ENCODE peak calls at places on chromosomes 1 and 21, in seven cellular contexts. One of them, this sample, is unnamed.

GRCh38 chr1:6001992-6002576 is 9.9 kb upstream of the NPHP4 start:
- DNase-seq in SK-N-SH: peak; percentile 84
- DNase-seq in GM12878: no peak
- DNase-seq in K562: no peak
- DNase-seq in GM12892: no peak
- DNase-seq in H1: no peak
- DNase-seq in HepG2: no peak
- DNase-seq in this sample: no peak

GRCh38 chr21:34669149-34669879 is 520 bp downstream of the CLIC6 start:
- DNase-seq in SK-N-SH: peak; percentile 26
- DNase-seq in GM12878: no peak
- DNase-seq in K562: no peak
- DNase-seq in GM12892: peak; percentile 63
- DNase-seq in H1: no peak
- DNase-seq in HepG2: no peak
- DNase-seq in this sample: peak; percentile 67

GRCh38 chr1:202952818-202953217 is 5.3 kb downstream of the ADIPOR1 start:
- DNase-seq in SK-N-SH: no peak
- DNase-seq in GM12878: no peak
- DNase-seq in K562: no peak
- DNase-seq in GM12892: no peak
- DNase-seq in H1: no peak
- DNase-seq in HepG2: no peak
- DNase-seq in this sample: no peak

GRCh38 chr1:52127181-52128175 is 14.4 kb upstream of the ZFYVE9 start:
- DNase-seq in SK-N-SH: peak; percentile 62
- DNase-seq in GM12878: no peak
- DNase-seq in K562: no peak
- DNase-seq in GM12892: no peak
- DNase-seq in H1: no peak
- DNase-seq in HepG2: peak; percentile 62
- DNase-seq in this sample: no peak

GRCh38 chr1:174040387-174040786 is 18.2 kb upstream of the RC3H1 start:
- DNase-seq in SK-N-SH: no peak
- DNase-seq in GM12878: no peak
- DNase-seq in K562: no peak
- DNase-seq in GM12892: no peak
- DNase-seq in H1: no peak
- DNase-seq in HepG2: no peak
- DNase-seq in this sample: no peak

GRCh38 chr1:87421809-87422208 is 93.1 kb downstream of the LMO4 start:
- DNase-seq in SK-N-SH: no peak
- DNase-seq in GM12878: no peak
- DNase-seq in K562: no peak
- DNase-seq in GM12892: no peak
- DNase-seq in H1: no peak
- DNase-seq in HepG2: no peak
- DNase-seq in this sample: no peak

GRCh38 chr1:66412689-66413088 is 121.3 kb upstream of the SGIP1 start:
- DNase-seq in SK-N-SH: no peak
- DNase-seq in GM12878: no peak
- DNase-seq in K562: no peak
- DNase-seq in GM12892: no peak
- DNase-seq in H1: no peak
- DNase-seq in HepG2: no peak
- DNase-seq in this sample: no peak

GRCh38 chr1:66282343-66282852 is 251.6 kb upstream of the SGIP1 start:
- DNase-seq in SK-N-SH: no peak
- DNase-seq in GM12878: peak; percentile 98
- DNase-seq in K562: no peak
- DNase-seq in GM12892: peak; percentile 23
- DNase-seq in H1: no peak
- DNase-seq in HepG2: no peak
- DNase-seq in this sample: no peak

GRCh38 chr1:168728452-168729404 is at the start of gene DPT:
- DNase-seq in SK-N-SH: peak; percentile 44
- DNase-seq in GM12878: no peak
- DNase-seq in K562: no peak
- DNase-seq in GM12892: no peak
- DNase-seq in H1: no peak
- DNase-seq in HepG2: no peak
- DNase-seq in this sample: no peak

GRCh38 chr1:65581120-65581519 is 160.7 kb downstream of the LEPR start:
- DNase-seq in SK-N-SH: no peak
- DNase-seq in GM12878: no peak
- DNase-seq in K562: no peak
- DNase-seq in GM12892: no peak
- DNase-seq in H1: no peak
- DNase-seq in HepG2: peak; percentile 9
- DNase-seq in this sample: no peak

GRCh38 chr1:226722240-226722900 is 16.7 kb downstream of the ITPKB start:
- DNase-seq in SK-N-SH: no peak
- DNase-seq in GM12878: no peak
- DNase-seq in K562: no peak
- DNase-seq in GM12892: no peak
- DNase-seq in H1: no peak
- DNase-seq in HepG2: no peak
- DNase-seq in this sample: no peak

GRCh38 chr1:227890451-227891222 is 57.1 kb downstream of the WNT9A start:
- DNase-seq in SK-N-SH: peak; percentile 20
- DNase-seq in GM12878: no peak
- DNase-seq in K562: no peak
- DNase-seq in GM12892: no peak
- DNase-seq in H1: no peak
- DNase-seq in HepG2: no peak
- DNase-seq in this sample: peak; percentile 16

GRCh38 chr1:203701606-203702005 is 63.4 kb upstream of the LAX1 start:
- DNase-seq in SK-N-SH: no peak
- DNase-seq in GM12878: no peak
- DNase-seq in K562: no peak
- DNase-seq in GM12892: no peak
- DNase-seq in H1: no peak
- DNase-seq in HepG2: no peak
- DNase-seq in this sample: no peak

GRCh38 chr1:48775817-48776399 is 783 bp downstream of the BEND5 start:
- DNase-seq in SK-N-SH: peak; percentile 20
- DNase-seq in GM12878: no peak
- DNase-seq in K562: no peak
- DNase-seq in GM12892: no peak
- DNase-seq in H1: no peak
- DNase-seq in HepG2: no peak
- DNase-seq in this sample: no peak

GRCh38 chr1:153777648-153778047 is 2.4 kb downstream of the SLC27A3 start:
- DNase-seq in SK-N-SH: no peak
- DNase-seq in GM12878: no peak
- DNase-seq in K562: no peak
- DNase-seq in GM12892: no peak
- DNase-seq in H1: no peak
- DNase-seq in HepG2: no peak
- DNase-seq in this sample: no peak

GRCh38 chr1:231194476-231194842 is 32.6 kb downstream of the TRIM67 start:
- DNase-seq in SK-N-SH: no peak
- DNase-seq in GM12878: no peak
- DNase-seq in K562: no peak
- DNase-seq in GM12892: no peak
- DNase-seq in H1: no peak
- DNase-seq in HepG2: no peak
- DNase-seq in this sample: no peak

GRCh38 chr1:101003012-101003650 is 22.5 kb downstream of the DPH5 start:
- DNase-seq in SK-N-SH: no peak
- DNase-seq in GM12878: no peak
- DNase-seq in K562: no peak
- DNase-seq in GM12892: no peak
- DNase-seq in H1: no peak
- DNase-seq in HepG2: peak; percentile 20
- DNase-seq in this sample: no peak

GRCh38 chr1:25022361-25023189 is 92.5 kb upstream of the RUNX3 start:
- DNase-seq in SK-N-SH: no peak
- DNase-seq in GM12878: peak; percentile 97
- DNase-seq in K562: no peak
- DNase-seq in GM12892: peak; percentile 93
- DNase-seq in H1: peak; percentile 23
- DNase-seq in HepG2: peak; percentile 17
- DNase-seq in this sample: peak; percentile 84

GRCh38 chr1:208101661-208102431 is 142.3 kb downstream of the PLXNA2 start:
- DNase-seq in SK-N-SH: no peak
- DNase-seq in GM12878: no peak
- DNase-seq in K562: no peak
- DNase-seq in GM12892: no peak
- DNase-seq in H1: no peak
- DNase-seq in HepG2: peak; percentile 75
- DNase-seq in this sample: no peak

GRCh38 chr1:243287652-243288051 is 31.8 kb downstream of the SDCCAG8 start:
- DNase-seq in SK-N-SH: no peak
- DNase-seq in GM12878: peak; percentile 46
- DNase-seq in K562: no peak
- DNase-seq in GM12892: no peak
- DNase-seq in H1: no peak
- DNase-seq in HepG2: no peak
- DNase-seq in this sample: peak; percentile 15

GRCh38 chr1:8443558-8444194 is 125.8 kb downstream of the SLC45A1 start:
- DNase-seq in SK-N-SH: no peak
- DNase-seq in GM12878: no peak
- DNase-seq in K562: no peak
- DNase-seq in GM12892: no peak
- DNase-seq in H1: peak; percentile 54
- DNase-seq in HepG2: no peak
- DNase-seq in this sample: no peak
- TF ChIP-seq TAF1 in SK-N-SH: no peak
- TF ChIP-seq TAF1 in GM12878: no peak
- TF ChIP-seq TAF1 in K562: no peak
- TF ChIP-seq TAF1 in GM12892: no peak
- TF ChIP-seq TAF1 in H1: no peak
- TF ChIP-seq TAF1 in HepG2: no peak
- TF ChIP-seq TAF1 in this sample: no peak

GRCh38 chr1:245501635-245502034 is 346.9 kb downstream of the KIF26B start:
- DNase-seq in SK-N-SH: no peak
- DNase-seq in GM12878: no peak
- DNase-seq in K562: no peak
- DNase-seq in GM12892: no peak
- DNase-seq in H1: no peak
- DNase-seq in HepG2: no peak
- DNase-seq in this sample: no peak

GRCh38 chr1:245503548-245503947 is 348.8 kb downstream of the KIF26B start:
- DNase-seq in SK-N-SH: no peak
- DNase-seq in GM12878: no peak
- DNase-seq in K562: no peak
- DNase-seq in GM12892: no peak
- DNase-seq in H1: no peak
- DNase-seq in HepG2: no peak
- DNase-seq in this sample: no peak

GRCh38 chr1:245495681-245496080 is 340.9 kb downstream of the KIF26B start:
- DNase-seq in SK-N-SH: no peak
- DNase-seq in GM12878: no peak
- DNase-seq in K562: no peak
- DNase-seq in GM12892: no peak
- DNase-seq in H1: no peak
- DNase-seq in HepG2: no peak
- DNase-seq in this sample: no peak

DNA sequence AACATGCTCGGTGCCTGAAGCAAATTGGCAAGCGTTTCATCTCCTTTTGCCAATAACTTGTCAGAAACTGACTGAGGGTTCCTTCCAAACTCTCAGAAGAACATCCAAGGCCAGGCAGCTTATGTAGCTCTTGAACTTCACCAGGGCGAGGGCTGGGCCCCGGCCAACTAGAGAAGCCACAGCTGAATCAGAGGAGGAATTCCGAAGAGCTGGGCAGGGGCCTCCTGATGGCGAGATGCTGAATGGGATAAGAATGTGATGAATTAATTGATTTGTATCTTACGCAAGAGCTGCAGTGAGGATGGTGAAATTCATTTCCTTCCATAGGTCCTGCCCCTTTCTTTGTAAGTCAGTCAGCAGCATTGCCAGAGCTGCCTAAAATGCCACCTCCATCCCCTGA is 345.8 kb downstream of the KIF26B start:
- DNase-seq in SK-N-SH: no peak
- DNase-seq in GM12878: no peak
- DNase-seq in K562: no peak
- DNase-seq in GM12892: no peak
- DNase-seq in H1: no peak
- DNase-seq in HepG2: no peak
- DNase-seq in this sample: no peak
- TF ChIP-seq POLR2AphosphoS5 in SK-N-SH: no peak
- TF ChIP-seq POLR2AphosphoS5 in GM12878: no peak
- TF ChIP-seq POLR2AphosphoS5 in K562: no peak
- TF ChIP-seq POLR2AphosphoS5 in GM12892: no peak
- TF ChIP-seq POLR2AphosphoS5 in H1: no peak
- TF ChIP-seq POLR2AphosphoS5 in HepG2: no peak
- TF ChIP-seq POLR2AphosphoS5 in this sample: no peak

DNA sequence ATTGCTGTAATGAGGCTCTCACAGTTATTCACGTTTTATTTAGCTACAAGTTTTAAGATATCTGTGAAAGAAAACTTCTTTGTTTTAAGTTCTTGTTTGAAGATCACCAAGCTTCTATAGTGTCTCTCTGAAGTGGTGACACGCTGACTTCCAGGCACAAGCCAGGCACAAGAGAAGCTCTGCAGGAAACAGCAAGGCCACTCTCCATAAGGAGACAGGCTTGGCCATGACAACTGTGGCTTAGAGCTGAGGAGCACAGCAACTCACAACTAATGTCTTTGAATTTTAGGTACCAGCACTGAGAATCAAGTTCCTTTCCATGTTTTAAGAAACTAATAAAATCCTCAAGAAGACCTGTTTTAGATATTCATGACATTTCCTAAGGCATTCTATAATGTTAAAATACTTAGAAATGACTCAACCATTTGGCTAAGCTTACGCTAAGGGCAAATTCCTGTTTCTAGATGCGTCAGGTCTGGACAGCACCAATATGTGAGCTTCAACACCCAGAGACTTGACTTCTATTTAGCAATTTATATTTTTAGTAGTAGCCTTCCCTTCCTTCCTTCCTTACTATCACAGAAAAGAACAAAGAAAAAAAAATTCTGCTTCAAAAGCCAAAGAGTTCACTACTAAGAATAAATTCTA is 40.2 kb downstream of the APP start:
- DNase-seq in SK-N-SH: no peak
- DNase-seq in GM12878: no peak
- DNase-seq in K562: no peak
- DNase-seq in GM12892: no peak
- DNase-seq in H1: no peak
- DNase-seq in HepG2: no peak
- DNase-seq in this sample: no peak
- TF ChIP-seq TAF1 in SK-N-SH: no peak
- TF ChIP-seq TAF1 in GM12878: no peak
- TF ChIP-seq TAF1 in K562: no peak
- TF ChIP-seq TAF1 in GM12892: no peak
- TF ChIP-seq TAF1 in H1: no peak
- TF ChIP-seq TAF1 in HepG2: no peak
- TF ChIP-seq TAF1 in this sample: no peak

DNA sequence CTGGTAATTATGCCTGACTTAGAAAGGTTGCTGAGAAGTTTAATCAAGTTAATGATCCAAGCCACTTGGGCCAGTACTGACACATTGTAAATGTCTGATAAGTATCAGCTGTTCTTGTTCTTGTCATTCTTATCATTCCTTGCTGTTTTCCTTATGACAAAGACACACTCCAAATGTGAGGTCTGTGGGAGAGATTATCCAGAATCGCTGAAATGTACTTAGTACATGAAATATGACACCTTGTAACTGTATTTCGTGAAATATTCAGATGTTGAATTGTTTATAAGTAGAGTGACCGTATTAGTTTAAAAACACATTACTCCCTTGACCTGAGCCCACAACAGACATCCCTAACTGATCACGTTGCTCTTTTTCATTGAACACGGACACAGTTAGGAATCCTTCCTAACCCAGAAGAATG is 6.1 kb downstream of the AADACL4 start:
- DNase-seq in SK-N-SH: no peak
- DNase-seq in GM12878: no peak
- DNase-seq in K562: no peak
- DNase-seq in GM12892: no peak
- DNase-seq in H1: no peak
- DNase-seq in HepG2: no peak
- DNase-seq in this sample: no peak
- TF ChIP-seq POLR2AphosphoS5 in SK-N-SH: peak; percentile 71
- TF ChIP-seq POLR2AphosphoS5 in GM12878: no peak
- TF ChIP-seq POLR2AphosphoS5 in K562: no peak
- TF ChIP-seq POLR2AphosphoS5 in GM12892: no peak
- TF ChIP-seq POLR2AphosphoS5 in H1: no peak
- TF ChIP-seq POLR2AphosphoS5 in HepG2: no peak
- TF ChIP-seq POLR2AphosphoS5 in this sample: no peak

This sample was measured in GM12891.